ENCODE peak calls at places on chromosomes 1 and 21, in nine cellular contexts. G, O, J, C, U, A, Y, Z and B are unnamed samples.

GRCh38 chr1:233625510-233625981 is 11.6 kb downstream of the KCNK1 start:
- DNase-seq in Z (no peak), C (no peak), G (no peak), J (no peak), O (no peak), A (no peak), U (no peak), Y (no peak), B (no peak)

GRCh38 chr1:226476657-226477319 is 68.9 kb upstream of the PARP1 start:
- DNase-seq in G (no peak), A (no peak), Y (no peak), U (no peak), O (no peak), C (no peak), Z (no peak), J (no peak), B (no peak)

GRCh38 chr1:115496904-115497527 is 144.8 kb upstream of the VANGL1 start:
- DNase-seq in Z (peak), J (no peak), Y (no peak), A (no peak), G (no peak), C (no peak), O (no peak), U (no peak), B (no peak)

GRCh38 chr1:23452011-23452411 is 27.5 kb upstream of the TCEA3 start:
- DNase-seq in J (peak), U (no peak), O (no peak), A (no peak), G (no peak), Z (no peak), Y (no peak), C (no peak), B (peak)

GRCh38 chr21:41900401-41900800 is 21.3 kb upstream of the PRDM15 start:
- DNase-seq in O (no peak), Y (no peak), A (no peak), J (no peak), G (no peak), Z (no peak), U (no peak), C (no peak), B (no peak)

GRCh38 chr1:15033264-15033663 is 120.3 kb upstream of the TMEM51 start:
- DNase-seq in Y (no peak), J (no peak), O (no peak), Z (no peak), U (no peak), A (no peak), G (no peak), C (no peak), B (no peak)

GRCh38 chr1:46221749-46222148 is 18.6 kb downstream of the LURAP1 start:
- DNase-seq in Z (no peak), G (peak), U (peak), C (no peak), Y (peak), O (peak), A (no peak), J (no peak), B (no peak)

GRCh38 chr1:10761503-10762152 is 34.8 kb downstream of the CASZ1 start:
- DNase-seq in O (no peak), J (no peak), A (no peak), G (no peak), Y (no peak), U (no peak), Z (no peak), C (no peak), B (no peak)